ENCODE peak calls at places on chromosomes 5 and 9, in seven cellular contexts. N is stomach, I is IMR-90, P is A549, W is Peyer's patch, V is adrenal gland, Z is heart left ventricle. D is an unnamed sample.

GRCh38 chr9:113522419-113522818 is 58.9 kb downstream of the RGS3 start:
- DNase-seq in W (no peak), V (no peak), I (no peak), P (no peak), N (no peak), Z (no peak), D (no peak)

GRCh38 chr9:112037281-112038016 is 137.6 kb downstream of the SUSD1 start:
- DNase-seq in P (no peak), V (no peak), I (peak), Z (no peak), W (peak), N (no peak), D (no peak)

GRCh38 chr5:71780597-71780996 is 61.5 kb downstream of the CARTPT start:
- DNase-seq in V (no peak), W (no peak), P (no peak), I (no peak), N (no peak), Z (no peak), D (no peak)

GRCh38 chr5:68535121-68535520 is 319.6 kb downstream of the PIK3R1 start:
- DNase-seq in P (no peak), W (no peak), N (no peak), I (no peak), Z (no peak), V (no peak), D (no peak)

GRCh38 chr5:64269164-64269563 is 103.5 kb downstream of the RNF180 start:
- DNase-seq in Z (no peak), P (no peak), W (no peak), N (no peak), V (no peak), I (no peak), D (no peak)

GRCh38 chr9:84711936-84712335 is 42.4 kb downstream of the NTRK2 start:
- DNase-seq in Z (no peak), V (peak), N (no peak), P (no peak), I (no peak), W (no peak), D (peak)

GRCh38 chr5:150129813-150130492 is 25.7 kb downstream of the PDGFRB start:
- DNase-seq in P (peak), I (peak), W (peak), Z (peak), V (peak), N (peak), D (peak)

GRCh38 chr5:52269853-52270252 is 517.9 kb upstream of the ITGA1 start:
- DNase-seq in Z (no peak), I (no peak), V (no peak), N (no peak), P (no peak), W (no peak), D (no peak)

GRCh38 chr5:76867827-76868693 is 18.2 kb downstream of the S100Z start:
- DNase-seq in Z (no peak), V (peak), P (peak), W (peak), I (peak), N (peak), D (no peak)

GRCh38 chr5:98424681-98425454 is 348.6 kb upstream of the RGMB start:
- DNase-seq in N (no peak), V (no peak), Z (no peak), I (peak), P (no peak), W (no peak), D (no peak)

GRCh38 chr9:89522261-89522978 is 24.5 kb upstream of the SEMA4D start:
- DNase-seq in P (no peak), V (no peak), Z (no peak), W (peak), N (peak), I (no peak), D (no peak)

GRCh38 chr5:5275211-5275610 is 135.1 kb downstream of the ADAMTS16 start:
- DNase-seq in N (no peak), Z (no peak), P (no peak), I (no peak), W (no peak), V (no peak), D (no peak)

GRCh38 chr5:93395891-93396465 is 185.0 kb downstream of the NR2F1-AS1 start:
- DNase-seq in I (peak), W (no peak), Z (no peak), P (no peak), V (no peak), N (no peak), D (no peak)

GRCh38 chr5:151885138-151885908 is 39.3 kb downstream of the GLRA1 start:
- DNase-seq in N (no peak), W (no peak), Z (no peak), I (no peak), V (no peak), P (no peak), D (no peak)

GRCh38 chr9:126523621-126524111 is 90.1 kb upstream of the LMX1B start:
- DNase-seq in Z (no peak), V (no peak), I (no peak), N (no peak), W (peak), P (no peak), D (no peak)

GRCh38 chr5:111635151-111635945 is 121.6 kb downstream of the NREP start:
- DNase-seq in Z (no peak), N (peak), W (no peak), P (no peak), V (no peak), I (no peak), D (no peak)

GRCh38 chr9:134963546-134963945 is 45.8 kb upstream of the FCN1 start:
- DNase-seq in Z (no peak), N (no peak), W (no peak), I (no peak), V (no peak), P (no peak), D (peak)

GRCh38 chr9:89435315-89435823 is 62.5 kb downstream of the SEMA4D start:
- DNase-seq in V (no peak), P (no peak), Z (peak), W (peak), I (no peak), N (peak), D (peak)

GRCh38 chr5:104130320-104130719 is 567.7 kb upstream of the NUDT12 start:
- DNase-seq in N (no peak), W (no peak), V (no peak), I (peak), Z (no peak), P (no peak), D (no peak)

GRCh38 chr5:83839788-83840187 is 119.1 kb upstream of the HAPLN1 start:
- DNase-seq in I (no peak), P (no peak), Z (no peak), V (no peak), W (no peak), N (no peak), D (no peak)

GRCh38 chr9:121607434-121608248 is 43.8 kb upstream of the DAB2IP start:
- DNase-seq in I (peak), W (no peak), N (no peak), V (no peak), P (no peak), Z (peak), D (no peak)

GRCh38 chr9:106156462-106156861 is 462.1 kb downstream of the TMEM38B start:
- DNase-seq in W (no peak), V (no peak), P (no peak), Z (no peak), N (no peak), I (no peak), D (no peak)

GRCh38 chr5:82100303-82101077 is 128.7 kb downstream of the ATG10 start:
- DNase-seq in W (no peak), V (no peak), P (peak), N (no peak), Z (no peak), I (peak), D (no peak)

GRCh38 chr5:37771731-37772130 is 68.1 kb downstream of the GDNF start:
- DNase-seq in N (no peak), P (no peak), V (no peak), I (peak), Z (no peak), W (no peak), D (no peak)

GRCh38 chr9:15142903-15143534 is 164.0 kb downstream of the TTC39B start:
- DNase-seq in I (peak), W (no peak), N (no peak), V (peak), Z (no peak), P (peak), D (no peak)

GRCh38 chr5:18533137-18533536 is 898.9 kb downstream of the TAF11L14 start:
- DNase-seq in N (no peak), W (no peak), P (no peak), I (no peak), Z (peak), V (no peak), D (no peak)

GRCh38 chr5:172466062-172466461 is 11.7 kb upstream of the SH3PXD2B start:
- DNase-seq in Z (no peak), I (no peak), P (no peak), V (no peak), N (no peak), W (peak), D (no peak)

GRCh38 chr5:91225848-91226686 is 157.1 kb downstream of the ARRDC3 start:
- DNase-seq in V (no peak), Z (no peak), P (no peak), W (peak), N (peak), I (no peak), D (no peak)

DNA sequence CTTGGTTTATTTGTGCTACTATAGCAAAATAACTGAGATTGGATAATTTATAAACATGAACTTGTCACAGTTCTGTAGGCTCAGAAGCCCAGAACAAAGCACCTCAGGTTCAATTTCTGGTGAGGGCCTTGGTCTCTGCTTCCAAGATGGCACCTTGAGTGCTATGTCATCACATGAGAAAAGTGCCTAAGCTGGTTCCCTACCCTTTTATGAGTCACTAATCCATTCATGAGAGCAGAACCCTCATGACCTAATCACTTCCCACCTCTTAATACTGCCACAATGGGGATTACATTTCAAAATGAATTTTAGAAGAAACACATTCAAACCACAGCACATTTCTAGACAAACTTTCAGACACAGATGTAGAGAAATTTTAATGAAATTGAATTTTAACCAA is 98.2 kb upstream of the PRSS3 start:
- DNase-seq in N (no peak), I (no peak), Z (no peak), V (no peak), W (no peak), P (no peak), D (no peak)
- TF ChIP-seq POLR2A in N (no peak), I (no peak), Z (no peak), V (no peak), W (no peak), P (no peak), D (no peak)

DNA sequence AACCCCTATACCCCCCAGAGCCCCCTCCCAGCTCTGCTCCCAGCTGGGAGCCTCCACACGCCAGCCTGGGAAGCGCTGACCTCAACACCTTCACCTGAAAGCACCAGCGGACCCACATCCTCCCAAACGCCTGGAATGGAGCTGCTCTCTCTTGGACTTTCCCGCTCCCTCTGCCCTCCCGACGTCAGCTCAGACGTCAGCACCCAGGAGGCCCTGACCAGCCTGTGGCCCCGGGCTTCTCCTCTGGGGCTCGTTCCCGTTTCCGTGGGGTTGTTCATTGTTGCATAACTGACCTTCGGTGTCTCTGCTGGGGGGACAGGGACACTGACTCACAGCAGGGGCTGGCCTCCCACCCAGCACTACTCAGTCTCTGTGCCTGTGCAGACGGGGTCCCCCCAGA is 35.0 kb upstream of the SLC6A3 start:
- DNase-seq in P (peak), W (peak), Z (peak), N (peak), V (peak), I (no peak), D (no peak)
- TF ChIP-seq POLR2A in P (no peak), W (no peak), Z (no peak), N (no peak), V (no peak), I (no peak), D (no peak)

GRCh38 chr5:134113908-134114875 is at the start of gene TCF7:
- DNase-seq in P (peak), I (peak), V (peak), W (peak), N (peak), Z (peak), D (peak)
- TF ChIP-seq POLR2A in P (peak), I (no peak), V (no peak), W (peak), N (no peak), Z (no peak), D (no peak)

GRCh38 chr5:139641116-139642080 is 6.8 kb upstream of the CXXC5 start:
- DNase-seq in W (peak), V (no peak), I (no peak), N (peak), P (no peak), Z (no peak), D (no peak)

GRCh38 chr5:139638736-139639618 is 9.2 kb upstream of the CXXC5 start:
- DNase-seq in V (no peak), I (no peak), N (peak), Z (no peak), W (peak), P (no peak), D (no peak)

GRCh38 chr5:139640432-139641115 is 7.6 kb upstream of the CXXC5 start:
- DNase-seq in N (peak), I (no peak), P (no peak), V (no peak), Z (peak), W (peak), D (no peak)

GRCh38 chr5:139638090-139638735 is 9.9 kb upstream of the CXXC5 start:
- DNase-seq in W (peak), V (peak), N (peak), Z (peak), I (peak), P (no peak), D (no peak)

GRCh38 chr5:139639619-139640431 is 8.3 kb upstream of the CXXC5 start:
- DNase-seq in Z (peak), V (peak), I (peak), N (peak), W (peak), P (no peak), D (no peak)
- TF ChIP-seq POLR2A in Z (no peak), V (no peak), I (no peak), N (no peak), W (no peak), P (no peak), D (no peak)

GRCh38 chr5:10684303-10685086 is 76.5 kb downstream of the DAP start:
- DNase-seq in N (no peak), P (no peak), V (no peak), Z (no peak), W (no peak), I (no peak), D (no peak)
- TF ChIP-seq POLR2A in N (no peak), P (no peak), V (no peak), Z (no peak), W (no peak), I (no peak), D (no peak)

GRCh38 chr5:958701-959571 is 49.7 kb upstream of the NKD2 start:
- DNase-seq in Z (no peak), V (no peak), W (peak), P (peak), N (peak), I (peak), D (no peak)
- TF ChIP-seq POLR2A in Z (no peak), V (no peak), W (no peak), P (no peak), N (no peak), I (no peak), D (no peak)

GRCh38 chr9:16884373-16884772 is 13.9 kb upstream of the BNC2 start:
- DNase-seq in N (no peak), I (no peak), Z (no peak), V (no peak), W (no peak), P (no peak), D (no peak)

GRCh38 chr9:16884952-16885513 is 14.6 kb upstream of the BNC2 start:
- DNase-seq in V (peak), Z (no peak), W (no peak), I (peak), P (no peak), N (no peak), D (no peak)

GRCh38 chr9:16879416-16879815 is 8.9 kb upstream of the BNC2 start:
- DNase-seq in I (peak), N (no peak), Z (no peak), P (no peak), W (no peak), V (no peak), D (no peak)

GRCh38 chr9:16885896-16886295 is 15.4 kb upstream of the BNC2 start:
- DNase-seq in W (no peak), I (peak), P (no peak), N (no peak), V (no peak), Z (no peak), D (no peak)

GRCh38 chr9:16883586-16883985 is 13.1 kb upstream of the BNC2 start:
- DNase-seq in P (no peak), Z (no peak), N (no peak), I (peak), W (no peak), V (no peak), D (no peak)
- TF ChIP-seq POLR2A in P (no peak), Z (no peak), N (no peak), I (no peak), W (no peak), V (no peak), D (no peak)

D was measured in breast epithelium.